ENCODE peak calls at places on chromosomes 11 and 22, in eight cellular contexts. S, O, I, J, U, K, E and M are unnamed samples.
A peak's percentile ranks its signal among the peaks of the same experiment; 100 is the strongest.

GRCh38 chr11:126781942-126782341 is 218.6 kb downstream of the KIRREL3 start:
- DNase-seq in S (no peak), O (no peak), I (no peak), J (no peak), U (no peak), K (peak; percentile 26), E (no peak), M (peak; percentile 19)

GRCh38 chr22:23251445-23252093 is 71.3 kb downstream of the BCR start:
- DNase-seq in S (no peak), O (no peak), I (peak; percentile 6), J (no peak), U (no peak), K (no peak), E (no peak), M (no peak)

GRCh38 chr11:127609025-127609788 is 608.6 kb upstream of the KIRREL3 start:
- DNase-seq in S (no peak), O (no peak), I (no peak), J (no peak), U (no peak), K (peak; percentile 43), E (no peak), M (peak; percentile 59)

GRCh38 chr22:47195676-47196492 is 433.4 kb downstream of the TBC1D22A start:
- DNase-seq in S (no peak), O (no peak), I (no peak), J (no peak), U (no peak), K (no peak), E (no peak), M (no peak)

GRCh38 chr11:931385-931784 is 5.7 kb downstream of the AP2A2 start:
- DNase-seq in S (no peak), O (no peak), I (no peak), J (no peak), U (no peak), K (no peak), E (no peak), M (no peak)

GRCh38 chr22:40607506-40607905 is 29.0 kb downstream of the MRTFA start:
- DNase-seq in S (no peak), O (no peak), I (no peak), J (no peak), U (no peak), K (no peak), E (no peak), M (peak; percentile 28)

GRCh38 chr22:50312371-50312770 is 4.9 kb upstream of the PLXNB2 start:
- DNase-seq in S (no peak), O (no peak), I (no peak), J (no peak), U (no peak), K (no peak), E (no peak), M (no peak)

GRCh38 chr11:76835928-76836612 is 24.6 kb upstream of the ACER3 start:
- DNase-seq in S (no peak), O (no peak), I (no peak), J (peak; percentile 93), U (no peak), K (no peak), E (no peak), M (no peak)

GRCh38 chr11:63613517-63614135 is 607 bp downstream of the PLAAT3 start:
- DNase-seq in S (no peak), O (peak; percentile 27), I (peak; percentile 36), J (peak; percentile 64), U (no peak), K (peak; percentile 62), E (no peak), M (peak; percentile 78)

GRCh38 chr11:111707039-111707690 is 59.0 kb downstream of the PPP2R1B start:
- DNase-seq in S (no peak), O (no peak), I (no peak), J (peak; percentile 97), U (no peak), K (no peak), E (peak; percentile 17), M (no peak)

GRCh38 chr11:107179829-107180228 is 161.6 kb upstream of the GUCY1A2 start:
- DNase-seq in S (no peak), O (no peak), I (no peak), J (no peak), U (no peak), K (no peak), E (no peak), M (no peak)

GRCh38 chr11:73198677-73199076 is 19.4 kb upstream of the P2RY2 start:
- DNase-seq in S (no peak), O (no peak), I (peak; percentile 46), J (no peak), U (no peak), K (peak; percentile 47), E (no peak), M (peak; percentile 79)

GRCh38 chr11:80598905-80599304 is 1158.1 kb upstream of the TENM4 start:
- DNase-seq in S (no peak), O (no peak), I (no peak), J (no peak), U (no peak), K (no peak), E (no peak), M (no peak)

GRCh38 chr22:23113067-23113846 is 28.5 kb downstream of the RSPH14 start:
- DNase-seq in S (no peak), O (peak; percentile 33), I (no peak), J (no peak), U (no peak), K (no peak), E (no peak), M (no peak)

GRCh38 chr11:76339217-76339616 is 41.7 kb downstream of the THAP12 start:
- DNase-seq in S (no peak), O (no peak), I (no peak), J (no peak), U (no peak), K (no peak), E (no peak), M (no peak)

GRCh38 chr11:65287601-65288000 is 25.8 kb downstream of the POLA2 start:
- DNase-seq in S (no peak), O (no peak), I (no peak), J (no peak), U (no peak), K (no peak), E (no peak), M (no peak)

GRCh38 chr11:9206496-9206895 is 58.7 kb downstream of the DENND5A start:
- DNase-seq in S (no peak), O (peak; percentile 59), I (no peak), J (peak; percentile 75), U (no peak), K (no peak), E (no peak), M (no peak)

GRCh38 chr11:17786824-17787525 is 52.4 kb downstream of the KCNC1 start:
- DNase-seq in S (no peak), O (peak; percentile 78), I (no peak), J (peak; percentile 85), U (no peak), K (peak; percentile 32), E (no peak), M (no peak)

GRCh38 chr11:8768625-8769333 is 86.2 kb downstream of the RPL27A start:
- DNase-seq in S (no peak), O (peak; percentile 73), I (no peak), J (peak; percentile 86), U (no peak), K (no peak), E (no peak), M (no peak)

GRCh38 chr11:94130589-94131362 is 2.1 kb downstream of the PANX1 start:
- DNase-seq in S (no peak), O (no peak), I (no peak), J (peak; percentile 93), U (no peak), K (no peak), E (no peak), M (no peak)

GRCh38 chr11:69167916-69168691 is 12.4 kb downstream of the SMIM38 start:
- DNase-seq in S (no peak), O (no peak), I (no peak), J (peak; percentile 67), U (no peak), K (no peak), E (no peak), M (no peak)

GRCh38 chr11:2975594-2975993 is 16.5 kb downstream of the NAP1L4 start:
- DNase-seq in S (no peak), O (peak; percentile 38), I (peak; percentile 51), J (peak; percentile 36), U (no peak), K (peak; percentile 45), E (no peak), M (peak; percentile 53)

GRCh38 chr11:84905411-84905810 is 721.7 kb downstream of the DLG2 start:
- DNase-seq in S (no peak), O (no peak), I (no peak), J (peak; percentile 32), U (no peak), K (no peak), E (no peak), M (no peak)

GRCh38 chr11:115613986-115614625 is 109.9 kb upstream of the CADM1 start:
- DNase-seq in S (no peak), O (peak; percentile 29), I (peak; percentile 30), J (peak; percentile 75), U (no peak), K (no peak), E (peak; percentile 56), M (no peak)